ENCODE peak calls at places on chromosome 6, in six cellular contexts. R is HepG2, G is HCT116, Y is SK-N-SH, X is H1, C is GM12878. U is an unnamed sample.

GRCh38 chr6:36129889-36130671 is at the start of gene MAPK13:
- DNase-seq in G (no peak), X (peak; percentile 70), R (peak; percentile 25), C (no peak), Y (no peak), U (peak; percentile 80)

GRCh38 chr6:83702077-83702476 is 6.8 kb downstream of the SNAP91 start:
- DNase-seq in Y (no peak), C (no peak), G (no peak), R (no peak), X (no peak), U (no peak)

GRCh38 chr6:111555041-111555440 is 50.6 kb downstream of the TRAF3IP2 start:
- DNase-seq in Y (no peak), R (no peak), G (no peak), X (no peak), C (no peak), U (no peak)

GRCh38 chr6:158150701-158151100 is 17.4 kb downstream of the SERAC1 start:
- DNase-seq in G (no peak), X (no peak), C (no peak), R (no peak), Y (no peak), U (no peak)

GRCh38 chr6:97282238-97282725 is 734 bp downstream of the MMS22L start:
- DNase-seq in G (no peak), Y (peak; percentile 16), R (peak; percentile 9), C (no peak), X (no peak), U (peak; percentile 15)

GRCh38 chr6:111871207-111871606 is 2.0 kb downstream of the FYN start:
- DNase-seq in Y (no peak), X (no peak), C (no peak), G (no peak), R (no peak), U (no peak)

GRCh38 chr6:70385931-70386330 is 27.4 kb upstream of the FAM135A start:
- DNase-seq in X (no peak), Y (no peak), R (no peak), G (no peak), C (no peak), U (no peak)

GRCh38 chr6:116073765-116074450 is 13.2 kb upstream of the FRK start:
- DNase-seq in X (no peak), C (no peak), R (peak; percentile 75), G (no peak), Y (no peak), U (no peak)

DNA sequence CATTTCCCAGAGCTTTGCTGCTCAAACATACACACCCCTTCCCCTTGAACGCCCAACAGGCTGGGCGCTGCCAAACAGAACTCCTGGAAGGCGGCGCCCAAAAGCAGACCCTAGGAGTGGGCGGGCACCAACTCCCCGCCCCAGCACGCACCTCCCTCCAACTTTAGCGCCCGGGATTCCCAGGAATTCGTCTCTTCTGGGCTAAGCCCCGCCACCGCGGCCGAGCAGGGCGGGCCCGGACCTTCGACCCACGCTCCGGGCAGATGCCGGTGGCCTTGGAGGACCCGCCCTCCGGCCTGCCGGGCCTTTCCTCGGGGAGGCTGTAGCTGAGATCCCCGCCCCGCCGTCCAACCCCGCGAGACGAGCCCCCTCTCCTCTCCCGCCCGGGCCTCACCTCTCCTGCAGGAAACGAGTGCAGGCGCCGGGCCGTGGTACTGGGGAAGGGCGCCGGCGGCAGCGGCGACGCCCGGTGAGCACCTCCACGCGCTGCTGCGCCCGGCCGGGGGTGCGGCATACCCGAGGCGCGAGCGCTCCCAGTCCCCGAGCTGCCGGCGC is 659 bp downstream of the MCUR1 start:
- DNase-seq in Y (peak; percentile 86), C (no peak), R (peak; percentile 84), G (peak; percentile 37), X (no peak), U (peak; percentile 62)
- TF ChIP-seq JUND in Y (no peak), C (no peak), R (no peak), G (no peak), X (no peak), U (no peak)

GRCh38 chr6:2781685-2782355 is 16.6 kb downstream of the WRNIP1 start:
- DNase-seq in R (no peak), G (no peak), C (no peak), X (no peak), Y (no peak), U (no peak)
- TF ChIP-seq JUND in R (no peak), G (no peak), C (no peak), X (no peak), Y (no peak), U (no peak)

DNA sequence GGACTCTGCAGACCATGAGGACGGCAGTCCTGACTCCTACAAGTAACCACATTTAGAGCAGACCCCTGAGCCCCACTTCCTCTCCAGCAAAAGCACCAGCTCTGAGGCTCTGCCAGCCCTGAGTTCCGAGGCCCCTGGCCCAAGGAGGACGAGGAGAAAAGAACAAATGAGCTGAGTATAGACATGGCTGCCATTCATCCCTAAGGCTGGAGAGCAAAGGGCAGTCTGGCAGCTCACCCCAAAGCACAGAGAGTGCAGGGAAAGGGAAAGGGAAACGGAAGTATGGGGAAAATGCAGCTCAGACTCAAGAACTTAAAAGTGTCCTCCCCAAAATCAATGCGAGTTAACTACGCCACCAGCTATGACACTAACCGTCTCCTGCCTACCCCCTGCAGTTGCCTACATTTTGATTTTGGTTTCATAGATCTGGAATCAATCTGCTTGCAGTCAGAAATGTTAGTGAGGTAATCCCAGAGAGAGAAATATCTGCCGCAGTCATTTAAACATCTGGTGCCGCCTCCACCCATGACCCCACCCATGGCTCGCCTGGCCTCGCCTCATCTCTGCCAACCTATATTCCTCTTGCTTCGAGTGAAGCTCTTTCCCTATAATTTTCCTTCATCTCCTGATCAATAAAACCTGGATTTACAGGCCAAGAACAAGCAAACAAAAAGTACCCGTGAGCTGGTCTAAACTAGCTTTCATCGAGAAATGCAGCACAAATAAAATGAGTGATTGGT is 49.6 kb upstream of the AFDN start:
- DNase-seq in C (no peak), Y (no peak), G (no peak), R (no peak), X (no peak), U (no peak)
- TF ChIP-seq JUND in C (no peak), Y (no peak), G (no peak), R (no peak), X (no peak), U (no peak)

GRCh38 chr6:68040312-68040778 is 594.7 kb upstream of the ADGRB3 start:
- DNase-seq in G (no peak), C (no peak), R (no peak), Y (no peak), X (peak; percentile 46), U (no peak)

GRCh38 chr6:68040780-68041179 is 594.3 kb upstream of the ADGRB3 start:
- DNase-seq in Y (no peak), G (no peak), R (no peak), C (no peak), X (no peak), U (no peak)

GRCh38 chr6:68043122-68043398 is 592.0 kb upstream of the ADGRB3 start:
- DNase-seq in C (no peak), R (no peak), G (no peak), X (no peak), Y (no peak), U (no peak)

GRCh38 chr6:68044264-68044663 is 590.8 kb upstream of the ADGRB3 start:
- DNase-seq in G (no peak), R (no peak), Y (no peak), X (no peak), C (no peak), U (no peak)

DNA sequence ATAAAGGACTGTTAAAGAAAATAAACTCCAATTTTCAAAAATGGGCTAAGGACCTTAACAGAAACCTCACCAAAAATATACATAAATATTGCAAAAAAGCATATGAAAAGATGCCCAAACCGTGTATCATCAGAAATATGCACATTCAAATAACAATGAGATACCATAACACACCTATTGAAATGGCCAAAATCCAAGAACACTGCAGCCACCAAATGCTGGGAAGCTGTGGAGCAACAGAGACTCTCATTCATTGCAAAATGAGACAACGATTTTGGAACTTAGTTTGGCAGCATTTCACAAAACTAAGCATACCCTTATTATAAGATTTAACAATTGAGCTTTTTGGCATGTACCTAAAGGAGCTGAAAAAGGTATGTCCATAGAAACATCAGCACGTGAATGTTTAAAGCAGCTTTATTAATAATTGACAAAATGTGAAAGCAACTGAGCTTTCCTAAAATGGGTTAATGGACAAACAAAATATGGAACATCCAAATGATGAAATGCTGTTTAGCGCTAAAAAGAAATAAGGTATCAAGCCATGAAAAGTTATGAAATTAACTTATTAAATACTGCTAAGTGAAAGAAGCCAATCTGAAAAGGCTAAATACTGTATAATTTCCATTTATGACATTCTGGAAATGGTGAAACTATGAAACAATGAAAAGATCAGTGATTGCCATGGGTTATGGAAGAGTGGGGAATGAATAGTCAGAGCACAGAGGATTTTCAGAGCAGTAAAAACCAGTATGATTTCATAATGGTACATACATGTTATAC is 592.6 kb upstream of the ADGRB3 start:
- DNase-seq in X (no peak), R (no peak), Y (no peak), G (no peak), C (no peak), U (no peak)
- TF ChIP-seq JUND in X (no peak), R (no peak), Y (no peak), G (no peak), C (no peak), U (no peak)

GRCh38 chr6:44258921-44259320 is 1.6 kb upstream of the SLC35B2 start:
- DNase-seq in G (no peak), C (no peak), X (no peak), R (no peak), Y (no peak), U (no peak)
- TF ChIP-seq JUND in G (no peak), C (no peak), X (no peak), R (no peak), Y (no peak), U (no peak)

DNA sequence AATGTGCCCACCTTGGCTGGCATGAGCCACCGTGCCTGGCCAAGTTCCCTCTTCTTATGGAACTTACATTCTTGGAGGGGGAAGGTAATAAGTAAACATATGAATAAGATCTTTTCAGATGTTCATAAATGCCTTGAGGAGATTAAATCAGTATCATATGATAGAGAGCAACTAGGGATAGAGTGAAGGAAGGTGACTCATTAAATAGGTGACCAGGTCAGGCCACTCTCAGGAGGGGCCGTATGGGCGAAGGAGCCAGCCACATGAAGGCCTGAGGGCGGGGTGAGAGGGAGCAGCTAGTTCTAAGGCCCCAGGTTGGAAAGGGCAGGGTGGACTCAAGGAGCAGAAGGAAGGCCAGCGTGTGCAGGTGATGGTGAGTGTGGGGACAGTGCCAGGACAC is 91.1 kb downstream of the UST start:
- DNase-seq in G (no peak), R (no peak), C (no peak), X (no peak), Y (no peak), U (no peak)
- TF ChIP-seq JUND in G (no peak), R (no peak), C (no peak), X (no peak), Y (no peak), U (no peak)

DNA sequence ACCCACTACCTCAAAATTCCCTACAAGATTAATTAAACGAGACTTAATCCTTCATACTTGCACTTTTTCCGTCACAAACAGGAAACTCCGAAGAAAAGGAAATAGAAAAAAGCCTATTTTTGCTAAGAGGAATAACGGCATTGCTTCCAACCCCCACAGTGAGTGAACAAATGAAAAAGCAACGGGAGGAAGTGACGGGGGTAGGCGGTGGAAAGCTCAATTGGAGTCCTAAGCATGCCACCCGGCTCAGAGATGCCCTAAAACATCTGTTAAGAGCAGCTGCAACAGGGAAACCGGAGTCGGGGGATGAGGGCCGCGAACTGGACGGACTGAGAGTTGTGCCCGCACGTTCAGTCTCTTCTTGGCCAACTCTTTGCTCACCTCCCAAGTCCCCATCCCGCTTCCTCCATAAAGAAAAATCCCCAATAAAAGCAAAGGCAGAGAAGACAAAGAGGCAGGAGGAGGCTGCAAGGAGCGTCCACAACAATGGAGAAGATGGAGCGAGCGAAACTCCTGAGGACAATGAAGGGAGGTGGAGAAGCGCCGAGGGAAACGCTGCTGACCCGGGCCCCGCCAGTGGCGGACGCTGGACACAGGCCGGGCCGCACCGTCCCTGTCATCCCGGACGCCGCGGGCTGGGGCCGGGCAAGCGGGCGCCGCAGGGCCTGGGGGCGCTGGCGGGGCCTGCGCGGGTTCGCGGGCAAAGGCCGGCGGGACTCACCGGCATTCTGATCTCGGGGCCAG is 671 bp downstream of the SEC63 start:
- DNase-seq in Y (peak; percentile 75), R (peak; percentile 47), C (no peak), X (peak; percentile 77), G (no peak), U (peak; percentile 20)
- TF ChIP-seq JUND in Y (no peak), R (no peak), C (no peak), X (no peak), G (no peak), U (no peak)